ENCODE peak calls at places on chromosomes 7 and 10, in seven cellular contexts. H, P, K, U, J, E and W are unnamed samples.

GRCh38 chr10:27833792-27834191 is 88.2 kb upstream of the MKX start:
- DNase-seq in H (no peak), P (no peak), K (no peak), U (no peak), J (no peak), E (no peak), W (no peak)

GRCh38 chr10:9848981-9849380 is 1168.7 kb upstream of the CELF2 start:
- DNase-seq in H (peak), P (no peak), K (no peak), U (no peak), J (no peak), E (no peak), W (no peak)

GRCh38 chr7:44460325-44460724 is 30.1 kb downstream of the NUDCD3 start:
- DNase-seq in H (no peak), P (no peak), K (no peak), U (no peak), J (no peak), E (no peak), W (no peak)

GRCh38 chr7:82760831-82761230 is 317.3 kb upstream of the CACNA2D1 start:
- DNase-seq in H (no peak), P (no peak), K (no peak), U (no peak), J (no peak), E (no peak), W (no peak)

GRCh38 chr7:29917583-29917982 is 72.0 kb downstream of the SCRN1 start:
- DNase-seq in H (no peak), P (no peak), K (no peak), U (no peak), J (no peak), E (no peak), W (no peak)

GRCh38 chr10:71984798-71985388 is 20.7 kb downstream of the CHST3 start:
- DNase-seq in H (no peak), P (no peak), K (no peak), U (peak), J (no peak), E (no peak), W (no peak)

GRCh38 chr10:26453850-26454249 is 15.7 kb downstream of the APBB1IP start:
- DNase-seq in H (no peak), P (no peak), K (no peak), U (no peak), J (no peak), E (no peak), W (no peak)

GRCh38 chr10:11237571-11237970 is 219.9 kb downstream of the CELF2 start:
- DNase-seq in H (no peak), P (no peak), K (no peak), U (no peak), J (no peak), E (no peak), W (no peak)

GRCh38 chr10:89158446-89158845 is 48.7 kb downstream of the CH25H start:
- DNase-seq in H (peak), P (no peak), K (peak), U (no peak), J (no peak), E (no peak), W (no peak)

GRCh38 chr10:126016884-126017283 is 120.5 kb downstream of the FANK1 start:
- DNase-seq in H (no peak), P (no peak), K (no peak), U (no peak), J (no peak), E (no peak), W (no peak)

GRCh38 chr10:79243211-79244067 is 103.8 kb upstream of the PPIF start:
- DNase-seq in H (no peak), P (no peak), K (no peak), U (peak), J (peak), E (no peak), W (no peak)

GRCh38 chr7:5625938-5626337 is 155.5 kb downstream of the RNF216 start:
- DNase-seq in H (peak), P (no peak), K (peak), U (no peak), J (peak), E (no peak), W (no peak)

GRCh38 chr7:631291-631711 is 95.2 kb upstream of the DNAAF5 start:
- DNase-seq in H (no peak), P (no peak), K (no peak), U (no peak), J (no peak), E (no peak), W (no peak)

GRCh38 chr10:126924915-126925300 is 19.7 kb downstream of the DOCK1 start:
- DNase-seq in H (no peak), P (no peak), K (no peak), U (no peak), J (no peak), E (no peak), W (no peak)

GRCh38 chr7:129502708-129503685 is 666 bp downstream of the SMKR1 start:
- DNase-seq in H (no peak), P (peak), K (no peak), U (no peak), J (peak), E (no peak), W (no peak)

GRCh38 chr10:33365871-33366411 is 31.5 kb upstream of the NRP1 start:
- DNase-seq in H (peak), P (peak), K (peak), U (no peak), J (no peak), E (no peak), W (no peak)

GRCh38 chr10:8978100-8978499 is 923.6 kb downstream of the GATA3 start:
- DNase-seq in H (no peak), P (no peak), K (no peak), U (no peak), J (no peak), E (no peak), W (no peak)

GRCh38 chr7:30694774-30695721 is 12.8 kb upstream of the CRHR2 start:
- DNase-seq in H (no peak), P (no peak), K (no peak), U (no peak), J (no peak), E (no peak), W (no peak)

GRCh38 chr7:66344166-66344565 is 139.0 kb downstream of the TPST1 start:
- DNase-seq in H (peak), P (no peak), K (no peak), U (no peak), J (no peak), E (no peak), W (no peak)

GRCh38 chr7:129144095-129144833 is at the start of gene TSPAN33:
- DNase-seq in H (peak), P (peak), K (peak), U (peak), J (peak), E (no peak), W (peak)

GRCh38 chr7:90692396-90692795 is 96.3 kb downstream of the CDK14 start:
- DNase-seq in H (no peak), P (no peak), K (no peak), U (no peak), J (no peak), E (no peak), W (no peak)

GRCh38 chr7:24574365-24574764 is 1.1 kb downstream of the PALS2 start:
- DNase-seq in H (peak), P (peak), K (no peak), U (no peak), J (no peak), E (no peak), W (no peak)

GRCh38 chr10:992523-993340 is 4.5 kb downstream of the GTPBP4 start:
- DNase-seq in H (no peak), P (no peak), K (no peak), U (no peak), J (no peak), E (no peak), W (no peak)

GRCh38 chr7:112173214-112173905 is 32.8 kb downstream of the DOCK4 start:
- DNase-seq in H (no peak), P (no peak), K (no peak), U (no peak), J (no peak), E (no peak), W (no peak)

GRCh38 chr7:36752026-36752735 is 27.9 kb upstream of the AOAH start:
- DNase-seq in H (no peak), P (no peak), K (no peak), U (no peak), J (no peak), E (no peak), W (no peak)

GRCh38 chr10:83915801-83916200 is 223.5 kb upstream of the GHITM start:
- DNase-seq in H (no peak), P (no peak), K (no peak), U (no peak), J (peak), E (no peak), W (no peak)

GRCh38 chr7:144087230-144087629 is 1.2 kb downstream of the OR2A12 start:
- DNase-seq in H (no peak), P (no peak), K (no peak), U (no peak), J (no peak), E (no peak), W (no peak)

GRCh38 chr7:102190777-102191176 is 95.9 kb upstream of the SH2B2 start:
- DNase-seq in H (no peak), P (no peak), K (no peak), U (no peak), J (no peak), E (no peak), W (no peak)

GRCh38 chr7:92402920-92403759 is 44.1 kb upstream of the GATAD1 start:
- DNase-seq in H (peak), P (no peak), K (peak), U (no peak), J (peak), E (no peak), W (no peak)

GRCh38 chr7:132205515-132205914 is 370.8 kb downstream of the PLXNA4 start:
- DNase-seq in H (no peak), P (no peak), K (no peak), U (no peak), J (no peak), E (no peak), W (no peak)

GRCh38 chr10:123507298-123507697 is 158.9 kb upstream of the GPR26 start:
- DNase-seq in H (no peak), P (no peak), K (no peak), U (no peak), J (no peak), E (no peak), W (no peak)

GRCh38 chr7:54189330-54189729 is 352.8 kb upstream of the VSTM2A start:
- DNase-seq in H (no peak), P (no peak), K (no peak), U (no peak), J (no peak), E (no peak), W (no peak)

GRCh38 chr10:96619803-96620773 is 33.3 kb upstream of the TM9SF3 start:
- DNase-seq in H (no peak), P (no peak), K (no peak), U (no peak), J (no peak), E (no peak), W (no peak)

GRCh38 chr7:16847381-16847860 is 34.4 kb downstream of the AGR3 start:
- DNase-seq in H (peak), P (peak), K (no peak), U (peak), J (peak), E (no peak), W (no peak)

GRCh38 chr10:88389456-88389855 is 193.7 kb downstream of the RNLS start:
- DNase-seq in H (peak), P (peak), K (no peak), U (no peak), J (peak), E (no peak), W (peak)

GRCh38 chr7:36298145-36298544 is 91.5 kb upstream of the ANLN start:
- DNase-seq in H (no peak), P (no peak), K (no peak), U (no peak), J (no peak), E (no peak), W (no peak)

GRCh38 chr7:129918922-129919321 is 33.8 kb downstream of the UBE2H start:
- DNase-seq in H (no peak), P (no peak), K (no peak), U (no peak), J (no peak), E (no peak), W (no peak)

GRCh38 chr7:51995780-51996179 is 679.2 kb upstream of the COBL start:
- DNase-seq in H (no peak), P (no peak), K (no peak), U (no peak), J (no peak), E (no peak), W (no peak)

DNA sequence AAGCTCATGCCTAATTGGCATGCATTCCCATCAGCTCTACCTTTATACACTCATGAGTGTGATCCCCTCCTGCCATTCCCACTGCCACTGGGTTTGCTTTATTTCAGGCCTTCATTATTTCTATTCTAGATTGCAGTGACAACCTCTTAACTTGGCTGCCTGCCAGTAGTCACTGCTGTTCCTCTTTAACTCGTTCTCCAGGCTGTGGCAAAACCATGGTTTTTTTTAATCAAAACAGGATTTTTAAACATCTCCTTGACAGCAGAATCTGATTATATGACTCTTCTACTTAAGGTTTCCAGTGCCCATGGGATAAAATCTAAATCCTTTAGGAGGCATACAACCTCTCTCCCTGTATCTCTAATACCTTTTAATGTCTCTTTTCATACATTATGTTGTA is 223.7 kb upstream of the PCDH15 start:
- DNase-seq in H (no peak), P (no peak), K (no peak), U (no peak), J (peak), E (no peak), W (no peak)
- H3K4me3 ChIP-seq in H (no peak), P (no peak), K (no peak), U (no peak), J (no peak), E (no peak), W (no peak)

GRCh38 chr7:158976849-158977593 is 120.7 kb downstream of the DYNC2I1 start:
- DNase-seq in H (peak), P (peak), K (no peak), U (peak), J (peak), E (peak), W (peak)
- H3K4me3 ChIP-seq in H (peak), P (peak), K (peak), U (peak), J (peak), E (peak), W (peak)

GRCh38 chr10:22137542-22137941 is 80.3 kb downstream of the EBLN1 start:
- DNase-seq in H (no peak), P (no peak), K (no peak), U (no peak), J (no peak), E (no peak), W (no peak)
- H3K4me3 ChIP-seq in H (no peak), P (no peak), K (no peak), U (no peak), J (no peak), E (no peak), W (no peak)

GRCh38 chr7:7556852-7557251 is 9.8 kb upstream of the MIOS start:
- DNase-seq in H (no peak), P (no peak), K (no peak), U (no peak), J (no peak), E (no peak), W (no peak)
- H3K4me3 ChIP-seq in H (no peak), P (no peak), K (no peak), U (no peak), J (no peak), E (no peak), W (no peak)